ENCODE peak calls at places on chromosomes 1 and 21, in five cellular contexts. One of them, this sample, is unnamed.

GRCh38 chr1:53381790-53382401 is 54.0 kb upstream of the LRP8 start:
- DNase-seq in OCI-LY7: no peak
- DNase-seq in NCI-H1092: no peak
- DNase-seq in psoas muscle: no peak
- DNase-seq in substantia nigra: no peak
- DNase-seq in this sample: no peak

GRCh38 chr1:8115769-8116167 is 89.7 kb upstream of the ERRFI1 start:
- DNase-seq in OCI-LY7: no peak
- DNase-seq in substantia nigra: no peak
- DNase-seq in NCI-H1092: no peak
- DNase-seq in psoas muscle: no peak
- DNase-seq in this sample: no peak

GRCh38 chr1:198669023-198669698 is 30.3 kb downstream of the PTPRC start:
- DNase-seq in OCI-LY7: no peak
- DNase-seq in psoas muscle: no peak
- DNase-seq in substantia nigra: no peak
- DNase-seq in NCI-H1092: no peak
- DNase-seq in this sample: no peak

GRCh38 chr1:18642278-18643095 is 11.8 kb downstream of the PAX7 start:
- DNase-seq in substantia nigra: no peak
- DNase-seq in OCI-LY7: no peak
- DNase-seq in psoas muscle: no peak
- DNase-seq in NCI-H1092: no peak
- DNase-seq in this sample: no peak

GRCh38 chr1:18575620-18576019 is 55.0 kb upstream of the PAX7 start:
- DNase-seq in substantia nigra: no peak
- DNase-seq in psoas muscle: no peak
- DNase-seq in OCI-LY7: peak
- DNase-seq in NCI-H1092: peak
- DNase-seq in this sample: no peak

GRCh38 chr1:69319287-69319686 is 248.4 kb upstream of the LRRC7 start:
- DNase-seq in NCI-H1092: no peak
- DNase-seq in psoas muscle: no peak
- DNase-seq in OCI-LY7: peak
- DNase-seq in substantia nigra: no peak
- DNase-seq in this sample: no peak

GRCh38 chr1:152328801-152329391 is 3.9 kb upstream of the FLG start:
- DNase-seq in NCI-H1092: no peak
- DNase-seq in substantia nigra: no peak
- DNase-seq in psoas muscle: no peak
- DNase-seq in OCI-LY7: no peak
- DNase-seq in this sample: no peak

GRCh38 chr1:52237430-52237829 is 95.5 kb downstream of the ZFYVE9 start:
- DNase-seq in NCI-H1092: no peak
- DNase-seq in OCI-LY7: no peak
- DNase-seq in psoas muscle: no peak
- DNase-seq in substantia nigra: no peak
- DNase-seq in this sample: no peak

GRCh38 chr1:206471415-206471801 is 1.1 kb downstream of the IKBKE start:
- DNase-seq in substantia nigra: no peak
- DNase-seq in psoas muscle: no peak
- DNase-seq in NCI-H1092: no peak
- DNase-seq in OCI-LY7: peak
- DNase-seq in this sample: no peak

GRCh38 chr1:11540773-11541160 is 61.8 kb downstream of the DISP3 start:
- DNase-seq in OCI-LY7: no peak
- DNase-seq in NCI-H1092: no peak
- DNase-seq in psoas muscle: no peak
- DNase-seq in substantia nigra: no peak
- DNase-seq in this sample: no peak

GRCh38 chr1:43256675-43257570 is 12.9 kb upstream of the TMEM125 start:
- DNase-seq in psoas muscle: no peak
- DNase-seq in OCI-LY7: no peak
- DNase-seq in substantia nigra: no peak
- DNase-seq in NCI-H1092: no peak
- DNase-seq in this sample: no peak

GRCh38 chr1:179589524-179589923 is 2.1 kb upstream of the TDRD5 start:
- DNase-seq in OCI-LY7: no peak
- DNase-seq in substantia nigra: no peak
- DNase-seq in psoas muscle: no peak
- DNase-seq in NCI-H1092: no peak
- DNase-seq in this sample: no peak

GRCh38 chr1:39896909-39897685 is 4.6 kb downstream of the MYCL start:
- DNase-seq in substantia nigra: no peak
- DNase-seq in OCI-LY7: no peak
- DNase-seq in psoas muscle: no peak
- DNase-seq in NCI-H1092: no peak
- DNase-seq in this sample: no peak

GRCh38 chr1:76218888-76219588 is 144.5 kb downstream of the ST6GALNAC3 start:
- DNase-seq in substantia nigra: no peak
- DNase-seq in OCI-LY7: peak
- DNase-seq in psoas muscle: no peak
- DNase-seq in NCI-H1092: no peak
- DNase-seq in this sample: no peak

GRCh38 chr21:34612557-34612956 is 2.4 kb downstream of the RCAN1 start:
- DNase-seq in substantia nigra: no peak
- DNase-seq in psoas muscle: no peak
- DNase-seq in NCI-H1092: no peak
- DNase-seq in OCI-LY7: no peak
- DNase-seq in this sample: no peak

GRCh38 chr1:160459687-160460086 is 59.3 kb downstream of the VANGL2 start:
- DNase-seq in NCI-H1092: no peak
- DNase-seq in OCI-LY7: no peak
- DNase-seq in substantia nigra: no peak
- DNase-seq in psoas muscle: no peak
- DNase-seq in this sample: no peak

GRCh38 chr1:231460614-231461013 is 38.5 kb upstream of the EGLN1 start:
- DNase-seq in OCI-LY7: no peak
- DNase-seq in NCI-H1092: no peak
- DNase-seq in substantia nigra: no peak
- DNase-seq in psoas muscle: no peak
- DNase-seq in this sample: no peak

GRCh38 chr1:152109998-152110294 is 5.3 kb downstream of the TCHH start:
- DNase-seq in psoas muscle: no peak
- DNase-seq in substantia nigra: no peak
- DNase-seq in OCI-LY7: no peak
- DNase-seq in NCI-H1092: no peak
- DNase-seq in this sample: no peak

This sample was measured in NCI-H774.